ENCODE peak calls at places on chromosomes 6 and 20, in five cellular contexts. Q is brain microvascular endothelial cell; C is astrocyte; Z is CD8-positive, alpha-beta T cell; P is H1. I is an unnamed sample.

GRCh38 chr6:151629791-151630190 is 136.0 kb downstream of the CCDC170 start:
- DNase-seq in Z (no peak), P (no peak), C (no peak), Q (no peak), I (no peak)

GRCh38 chr20:18058661-18059467 is 1.1 kb upstream of the OVOL2 start:
- DNase-seq in P (no peak), C (no peak), Z (no peak), Q (no peak), I (no peak)

GRCh38 chr6:54473328-54473727 is 165.1 kb downstream of the TINAG start:
- DNase-seq in C (no peak), Z (no peak), Q (no peak), P (no peak), I (no peak)

GRCh38 chr20:21396045-21396893 is 1.1 kb downstream of the NKX2-4 start:
- DNase-seq in C (no peak), P (no peak), Q (no peak), Z (no peak), I (no peak)

GRCh38 chr6:168535711-168536110 is 94.7 kb downstream of the SMOC2 start:
- DNase-seq in P (no peak), Q (no peak), Z (no peak), C (no peak), I (no peak)

GRCh38 chr6:20159781-20160540 is 52.3 kb downstream of the MBOAT1 start:
- DNase-seq in Q (no peak), P (no peak), Z (no peak), C (peak), I (no peak)

GRCh38 chr6:149140910-149141290 is 176.6 kb upstream of the TAB2 start:
- DNase-seq in P (no peak), C (no peak), Q (no peak), Z (no peak), I (no peak)

GRCh38 chr6:17354700-17355403 is 38.5 kb upstream of the CAP2 start:
- DNase-seq in C (peak), P (no peak), Q (peak), Z (no peak), I (no peak)

GRCh38 chr20:62727584-62728027 is 19.0 kb downstream of the NTSR1 start:
- DNase-seq in P (no peak), Q (no peak), Z (no peak), C (no peak), I (peak)

DNA sequence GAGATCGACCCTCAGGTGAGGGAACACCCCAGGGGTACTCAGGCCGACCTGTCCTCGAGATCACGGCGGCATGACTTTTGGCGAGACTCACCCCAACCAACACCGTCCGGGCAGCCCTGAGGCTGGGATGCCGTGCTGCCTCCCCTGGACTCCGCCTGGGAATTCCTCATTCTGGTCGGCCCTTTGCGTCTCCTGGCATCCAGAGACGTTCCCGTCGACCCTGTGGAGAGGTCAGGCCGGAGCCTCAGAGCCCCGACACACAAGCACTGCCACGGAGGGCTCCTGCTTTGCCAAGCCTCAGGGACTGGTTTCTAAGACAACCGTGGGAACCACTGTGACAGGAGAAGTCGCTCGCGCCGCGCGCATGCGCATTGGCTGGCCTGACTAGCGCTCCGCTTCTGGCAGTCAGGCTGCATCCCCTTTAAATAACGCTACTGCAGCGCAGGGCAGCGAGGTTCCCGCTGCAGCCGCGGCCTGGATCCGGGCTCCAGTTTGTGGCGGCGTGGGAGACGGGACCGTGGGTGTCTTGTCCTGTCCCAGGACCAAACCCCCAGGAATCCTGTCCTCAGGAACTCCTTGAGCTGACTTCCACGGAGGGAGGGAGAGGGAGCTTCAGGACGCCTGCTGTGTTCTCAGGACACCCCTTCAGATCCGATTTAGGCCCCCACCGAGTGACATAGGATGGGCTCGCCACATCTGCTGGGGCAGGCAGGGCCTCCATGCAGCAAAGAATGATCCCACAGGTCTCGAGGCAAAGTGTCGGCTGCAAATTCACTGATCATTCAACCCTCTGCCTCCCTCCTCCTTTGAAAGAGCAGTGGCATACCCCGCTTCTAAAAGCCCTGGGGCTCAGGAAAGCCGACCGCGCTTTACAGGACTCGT is 163.2 kb upstream of the ZNF337 start:
- DNase-seq in C (no peak), Z (peak), P (no peak), Q (peak), I (peak)
- H3K4me3 ChIP-seq in C (no peak), Z (no peak), P (no peak), Q (no peak), I (peak)

GRCh38 chr6:153024401-153025017 is 22.0 kb upstream of the MTRF1L start:
- DNase-seq in Q (peak), P (peak), Z (peak), C (no peak), I (no peak)

GRCh38 chr6:153027480-153027879 is 25.0 kb upstream of the MTRF1L start:
- DNase-seq in Q (no peak), Z (no peak), C (no peak), P (no peak), I (no peak)

GRCh38 chr6:153028963-153029362 is 26.5 kb upstream of the MTRF1L start:
- DNase-seq in C (no peak), P (no peak), Q (no peak), Z (no peak), I (no peak)

GRCh38 chr6:153031335-153031955 is 28.9 kb upstream of the MTRF1L start:
- DNase-seq in C (peak), P (no peak), Z (no peak), Q (no peak), I (no peak)

DNA sequence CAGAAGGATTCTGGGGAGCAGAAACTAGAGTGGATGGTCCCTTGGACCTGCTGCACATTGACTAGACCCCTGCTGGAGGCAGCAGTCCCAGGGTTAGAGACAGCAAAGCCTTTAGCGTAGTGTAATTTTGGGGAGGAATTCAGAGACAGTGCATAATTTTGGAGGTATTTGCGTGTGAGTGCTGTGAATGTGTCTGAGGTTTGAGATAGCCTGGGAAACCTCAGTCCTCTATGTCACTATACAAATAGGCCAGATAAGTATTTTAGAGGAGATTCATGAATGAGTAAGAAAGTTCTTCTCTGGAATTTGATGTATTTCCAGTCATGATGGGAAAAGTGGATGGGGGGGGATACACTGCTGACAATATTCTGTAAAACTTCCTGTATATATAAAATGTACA is 25.8 kb upstream of the MTRF1L start:
- DNase-seq in C (no peak), Z (no peak), P (no peak), Q (peak), I (no peak)
- H3K27ac ChIP-seq in C (peak), Z (no peak), P (no peak), Q (peak), I (no peak)

DNA sequence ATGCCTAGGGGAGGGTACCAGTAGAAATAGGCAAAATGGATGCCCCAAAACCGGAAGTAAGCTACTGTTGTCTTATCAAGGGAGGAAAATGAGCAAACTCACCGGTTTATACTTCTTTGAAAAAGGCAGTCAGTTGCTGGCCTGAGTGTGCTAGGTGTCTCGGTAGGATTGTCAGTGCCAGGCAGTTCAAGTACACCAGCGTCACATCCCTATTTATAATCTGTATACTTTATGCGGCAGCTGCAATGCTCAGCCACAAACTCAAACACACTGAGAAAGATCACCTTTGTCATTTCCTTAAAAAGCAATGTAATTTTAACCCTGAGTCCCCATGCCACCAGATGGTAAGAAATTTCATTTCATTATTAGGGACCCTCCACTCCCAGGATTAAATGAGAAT is 196.2 kb downstream of the EYA2 start:
- DNase-seq in P (no peak), Q (no peak), C (no peak), Z (no peak), I (no peak)
- H3K4me3 ChIP-seq in P (no peak), Q (no peak), C (no peak), Z (no peak), I (no peak)

GRCh38 chr6:56664007-56664406 is 21.3 kb upstream of the DST start:
- DNase-seq in P (no peak), C (no peak), Z (no peak), Q (no peak), I (no peak)
- H3K27ac ChIP-seq in P (no peak), C (no peak), Z (no peak), Q (no peak), I (peak)

I was measured in psoas muscle.